ENCODE peak calls at places on chromosomes 3 and 15, in seven cellular contexts. E, K, J, B, Z, I and P are unnamed samples.

GRCh38 chr3:33064929-33065328 is 32.0 kb downstream of the GLB1 start:
- DNase-seq in E (no peak), K (no peak), J (no peak), B (no peak), Z (no peak), I (no peak), P (no peak)

GRCh38 chr3:8793242-8793641 is 23.8 kb upstream of the OXTR start:
- DNase-seq in E (no peak), K (no peak), J (peak), B (no peak), Z (no peak), I (peak), P (no peak)

GRCh38 chr15:94026458-94026967 is 204.8 kb upstream of the MCTP2 start:
- DNase-seq in E (no peak), K (no peak), J (no peak), B (no peak), Z (no peak), I (peak), P (no peak)

GRCh38 chr3:17481116-17481515 is 261.3 kb downstream of the TBC1D5 start:
- DNase-seq in E (no peak), K (no peak), J (no peak), B (peak), Z (no peak), I (no peak), P (no peak)

GRCh38 chr3:179642871-179643270 is 10.0 kb upstream of the USP13 start:
- DNase-seq in E (no peak), K (no peak), J (no peak), B (no peak), Z (no peak), I (no peak), P (no peak)

GRCh38 chr3:49199244-49199899 is 28.0 kb downstream of the KLHDC8B start:
- DNase-seq in E (peak), K (no peak), J (no peak), B (peak), Z (no peak), I (peak), P (peak)

GRCh38 chr3:111923095-111923771 is 55.6 kb upstream of the ABHD10 start:
- DNase-seq in E (no peak), K (no peak), J (no peak), B (no peak), Z (no peak), I (no peak), P (no peak)

GRCh38 chr3:47856669-47857068 is 53.7 kb downstream of the DHX30 start:
- DNase-seq in E (no peak), K (no peak), J (no peak), B (no peak), Z (no peak), I (no peak), P (no peak)

GRCh38 chr3:121504598-121504997 is 41.2 kb downstream of the POLQ start:
- DNase-seq in E (no peak), K (no peak), J (no peak), B (no peak), Z (no peak), I (no peak), P (no peak)

GRCh38 chr3:115092220-115092791 is 54.8 kb downstream of the ZBTB20 start:
- DNase-seq in E (peak), K (peak), J (peak), B (peak), Z (peak), I (no peak), P (peak)

GRCh38 chr3:46559030-46559704 is 6.9 kb downstream of the LRRC2 start:
- DNase-seq in E (no peak), K (no peak), J (no peak), B (no peak), Z (no peak), I (no peak), P (no peak)

GRCh38 chr3:148861277-148861869 is 3.7 kb upstream of the CPA3 start:
- DNase-seq in E (no peak), K (peak), J (peak), B (no peak), Z (no peak), I (no peak), P (no peak)

GRCh38 chr15:40320931-40321371 is 2.5 kb upstream of the INAFM2 start:
- DNase-seq in E (no peak), K (peak), J (peak), B (no peak), Z (no peak), I (no peak), P (peak)

GRCh38 chr15:39925112-39925830 is 5.2 kb upstream of the GPR176 start:
- DNase-seq in E (no peak), K (no peak), J (no peak), B (no peak), Z (no peak), I (no peak), P (no peak)